ENCODE peak calls at places on chromosomes 1 and 21, in eight cellular contexts. C, X, K, B, U, Q, J and H are unnamed samples.

GRCh38 chr1:48236716-48237470 is 14.4 kb downstream of the SLC5A9 start:
- DNase-seq in Q (no peak), X (peak), K (peak), B (no peak), U (no peak), C (no peak), J (peak), H (peak)

GRCh38 chr1:210464519-210465039 is 135.9 kb downstream of the HHAT start:
- DNase-seq in X (peak), J (no peak), K (no peak), Q (no peak), U (no peak), C (no peak), B (no peak), H (no peak)

GRCh38 chr1:24957016-24957807 is 27.1 kb upstream of the RUNX3 start:
- DNase-seq in J (no peak), X (no peak), C (no peak), B (no peak), Q (no peak), U (no peak), K (no peak), H (no peak)

GRCh38 chr21:45545691-45546531 is 3.7 kb upstream of the SLC19A1 start:
- DNase-seq in Q (no peak), U (no peak), X (no peak), C (peak), J (no peak), B (no peak), K (no peak), H (no peak)

GRCh38 chr1:43711049-43711448 is 3.7 kb downstream of the ST3GAL3 start:
- DNase-seq in U (no peak), C (no peak), X (no peak), B (no peak), K (peak), Q (no peak), J (no peak), H (no peak)

GRCh38 chr1:234925440-234926251 is 203.0 kb downstream of the TOMM20 start:
- DNase-seq in C (no peak), Q (no peak), B (no peak), U (no peak), K (peak), X (no peak), J (no peak), H (no peak)

GRCh38 chr1:205365945-205366463 is 9.3 kb upstream of the KLHDC8A start:
- DNase-seq in X (no peak), B (no peak), J (peak), K (no peak), C (no peak), U (no peak), Q (no peak), H (no peak)

GRCh38 chr1:77056525-77056924 is 162.7 kb downstream of the PIGK start:
- DNase-seq in Q (no peak), C (no peak), J (no peak), B (no peak), U (no peak), K (no peak), X (no peak), H (no peak)

GRCh38 chr21:46196733-46197132 is 12.5 kb upstream of the SPATC1L start:
- DNase-seq in U (no peak), C (peak), J (no peak), Q (no peak), X (no peak), B (no peak), K (no peak), H (no peak)